ENCODE peak calls at places on chromosome 12, in six cellular contexts. E is CD4-positive, alpha-beta T cell; L is GM13976; T is HFFc6; B is GM12865; A is HL-60. F is an unnamed sample.

GRCh38 chr12:77054856-77055255 is 10.5 kb downstream of the E2F7 start:
- DNase-seq in E (no peak), L (no peak), T (no peak), B (no peak), A (peak), F (no peak)

GRCh38 chr12:5206401-5207175 is 162.9 kb downstream of the KCNA5 start:
- DNase-seq in E (no peak), L (no peak), T (no peak), B (no peak), A (no peak), F (no peak)

GRCh38 chr12:3315201-3315661 is 175.8 kb upstream of the PRMT8 start:
- DNase-seq in E (no peak), L (no peak), T (peak), B (no peak), A (no peak), F (no peak)

GRCh38 chr12:8658361-8658760 is 4.3 kb downstream of the MFAP5 start:
- DNase-seq in E (no peak), L (no peak), T (peak), B (no peak), A (no peak), F (no peak)

GRCh38 chr12:20096430-20096829 is 271.9 kb upstream of the PDE3A start:
- DNase-seq in E (no peak), L (no peak), T (no peak), B (no peak), A (no peak), F (no peak)

GRCh38 chr12:50314629-50315312 is 31.5 kb upstream of the LIMA1 start:
- DNase-seq in E (no peak), L (peak), T (peak), B (peak), A (no peak), F (no peak)

GRCh38 chr12:104426926-104427546 is 29.7 kb upstream of the CHST11 start:
- DNase-seq in E (no peak), L (no peak), T (peak), B (peak), A (no peak), F (no peak)

GRCh38 chr12:79927772-79928474 is 7.0 kb downstream of the PPP1R12A start:
- DNase-seq in E (peak), L (peak), T (no peak), B (peak), A (peak), F (no peak)

GRCh38 chr12:12811343-12811742 is 1.8 kb upstream of the DDX47 start:
- DNase-seq in E (no peak), L (no peak), T (no peak), B (no peak), A (no peak), F (no peak)

GRCh38 chr12:110782068-110782467 is 39.4 kb upstream of the PPP1CC start:
- DNase-seq in E (no peak), L (no peak), T (no peak), B (no peak), A (no peak), F (no peak)

GRCh38 chr12:75631809-75632208 is 120.4 kb upstream of the KRR1 start:
- DNase-seq in E (no peak), L (no peak), T (no peak), B (no peak), A (no peak), F (no peak)

GRCh38 chr12:95277139-95277538 is 59.5 kb downstream of the VEZT start:
- DNase-seq in E (no peak), L (no peak), T (peak), B (no peak), A (no peak), F (no peak)

GRCh38 chr12:26121841-26122680 is 2.8 kb downstream of the BHLHE41 start:
- DNase-seq in E (no peak), L (peak), T (no peak), B (peak), A (no peak), F (no peak)

GRCh38 chr12:39071611-39072010 is 166.2 kb upstream of the CPNE8 start:
- DNase-seq in E (no peak), L (no peak), T (no peak), B (no peak), A (no peak), F (no peak)

GRCh38 chr12:64229796-64230195 is 7.7 kb upstream of the KICS2 start:
- DNase-seq in E (no peak), L (no peak), T (no peak), B (no peak), A (no peak), F (no peak)

GRCh38 chr12:3242199-3242863 is 165.2 kb downstream of the TSPAN9 start:
- DNase-seq in E (no peak), L (no peak), T (no peak), B (no peak), A (no peak), F (no peak)

GRCh38 chr12:23906329-23906728 is 43.1 kb downstream of the SOX5 start:
- DNase-seq in E (no peak), L (no peak), T (no peak), B (no peak), A (no peak), F (peak)

GRCh38 chr12:8905546-8905945 is 8.8 kb upstream of the PHC1 start:
- DNase-seq in E (no peak), L (no peak), T (no peak), B (no peak), A (no peak), F (no peak)

GRCh38 chr12:64609543-64610091 is 678 bp upstream of the RASSF3 start:
- DNase-seq in E (no peak), L (no peak), T (no peak), B (no peak), A (no peak), F (no peak)

GRCh38 chr12:5318874-5319273 is 113.0 kb upstream of the NTF3 start:
- DNase-seq in E (no peak), L (no peak), T (peak), B (no peak), A (no peak), F (no peak)

GRCh38 chr12:25771062-25771461 is 187.4 kb upstream of the RASSF8 start:
- DNase-seq in E (no peak), L (no peak), T (peak), B (peak), A (no peak), F (no peak)

GRCh38 chr12:26678697-26679660 is 154.0 kb downstream of the ITPR2 start:
- DNase-seq in E (no peak), L (no peak), T (peak), B (no peak), A (no peak), F (no peak)

GRCh38 chr12:20800160-20800559 is 10.3 kb upstream of the SLCO1B3 start:
- DNase-seq in E (no peak), L (no peak), T (no peak), B (peak), A (no peak), F (no peak)

GRCh38 chr12:80622271-80622670 is 85.2 kb upstream of the MYF6 start:
- DNase-seq in E (no peak), L (no peak), T (peak), B (peak), A (no peak), F (no peak)

GRCh38 chr12:109111775-109112491 is 4.5 kb upstream of the ACACB start:
- DNase-seq in E (peak), L (peak), T (peak), B (peak), A (no peak), F (no peak)

GRCh38 chr12:94699796-94700195 is 49.4 kb upstream of the TMCC3 start:
- DNase-seq in E (no peak), L (no peak), T (no peak), B (no peak), A (no peak), F (no peak)

GRCh38 chr12:45732250-45732649 is 2.7 kb downstream of the ARID2 start:
- DNase-seq in E (no peak), L (no peak), T (no peak), B (peak), A (no peak), F (no peak)

GRCh38 chr12:25025951-25026490 is 77.1 kb upstream of the BCAT1 start:
- DNase-seq in E (no peak), L (no peak), T (no peak), B (no peak), A (no peak), F (no peak)

GRCh38 chr12:78929075-78929418 is 64.5 kb downstream of the SYT1 start:
- DNase-seq in E (no peak), L (no peak), T (no peak), B (no peak), A (no peak), F (no peak)

GRCh38 chr12:31517994-31518393 is 72.9 kb downstream of the DENND5B start:
- DNase-seq in E (no peak), L (no peak), T (no peak), B (no peak), A (no peak), F (no peak)

GRCh38 chr12:96150442-96150841 is 43.7 kb upstream of the ELK3 start:
- DNase-seq in E (no peak), L (no peak), T (no peak), B (no peak), A (no peak), F (no peak)

GRCh38 chr12:12480074-12480473 is 82.6 kb downstream of the DUSP16 start:
- DNase-seq in E (no peak), L (no peak), T (no peak), B (no peak), A (no peak), F (no peak)

GRCh38 chr12:83763425-83763824 is 1076.7 kb downstream of the TMTC2 start:
- DNase-seq in E (no peak), L (no peak), T (no peak), B (no peak), A (no peak), F (peak)

GRCh38 chr12:65742481-65742971 is 81.8 kb upstream of the HMGA2 start:
- DNase-seq in E (no peak), L (no peak), T (peak), B (no peak), A (no peak), F (no peak)

GRCh38 chr12:121581681-121582439 is 1.0 kb upstream of the KDM2B start:
- DNase-seq in E (no peak), L (no peak), T (peak), B (no peak), A (no peak), F (no peak)

GRCh38 chr12:51533799-51534198 is 57.2 kb upstream of the SCN8A start:
- DNase-seq in E (no peak), L (no peak), T (no peak), B (no peak), A (no peak), F (no peak)
- TF ChIP-seq CTCF in E (no peak), L (no peak), T (peak), B (no peak), A (no peak), F (peak)

GRCh38 chr12:52636592-52637258 is 15.3 kb downstream of the KRT2 start:
- DNase-seq in E (no peak), L (no peak), T (no peak), B (no peak), A (no peak), F (no peak)
- TF ChIP-seq CTCF in E (no peak), L (no peak), T (no peak), B (no peak), A (no peak), F (no peak)

GRCh38 chr12:6372403-6373003 is 2.9 kb downstream of the SCNN1A start:
- DNase-seq in E (no peak), L (no peak), T (peak), B (no peak), A (no peak), F (no peak)
- TF ChIP-seq CTCF in E (no peak), L (no peak), T (no peak), B (no peak), A (no peak), F (no peak)

DNA sequence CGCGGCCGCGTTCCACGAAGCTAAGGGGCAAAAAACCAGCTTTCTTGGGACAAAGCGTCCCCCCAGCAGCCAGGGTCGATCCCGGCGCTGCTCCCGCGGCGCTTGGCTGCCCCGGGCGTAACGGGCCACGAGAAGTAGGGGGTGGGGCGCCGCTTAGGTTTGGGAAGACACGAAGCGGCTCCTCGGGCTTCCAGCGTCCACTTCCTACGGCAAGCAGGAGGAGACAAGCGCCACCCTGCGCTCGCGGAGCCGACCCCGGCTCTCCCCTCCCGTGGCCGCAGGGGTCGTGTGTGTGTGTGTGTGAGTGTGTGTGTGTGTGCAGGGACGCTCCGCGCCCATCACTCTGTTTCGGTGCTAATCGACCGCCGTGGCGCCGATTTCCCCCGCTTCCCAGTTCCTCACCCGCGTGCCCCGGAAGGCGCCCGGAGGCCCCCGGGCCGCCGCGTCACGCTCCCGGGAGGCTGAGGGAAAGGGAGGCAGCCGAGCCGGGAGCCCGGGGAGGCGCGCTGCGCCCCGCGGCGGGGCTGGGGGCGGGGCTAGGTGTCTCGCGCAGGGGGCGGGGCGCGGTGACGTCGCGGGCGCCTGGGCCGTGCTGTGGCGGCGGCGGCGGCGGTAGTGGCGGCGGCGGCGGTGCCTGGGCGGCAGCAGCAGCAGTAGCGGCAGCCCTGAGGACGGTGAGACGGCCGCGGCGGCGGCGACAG is at the start of gene ERC1:
- DNase-seq in E (peak), L (peak), T (peak), B (peak), A (peak), F (peak)
- TF ChIP-seq CTCF in E (no peak), L (no peak), T (peak), B (no peak), A (no peak), F (no peak)

DNA sequence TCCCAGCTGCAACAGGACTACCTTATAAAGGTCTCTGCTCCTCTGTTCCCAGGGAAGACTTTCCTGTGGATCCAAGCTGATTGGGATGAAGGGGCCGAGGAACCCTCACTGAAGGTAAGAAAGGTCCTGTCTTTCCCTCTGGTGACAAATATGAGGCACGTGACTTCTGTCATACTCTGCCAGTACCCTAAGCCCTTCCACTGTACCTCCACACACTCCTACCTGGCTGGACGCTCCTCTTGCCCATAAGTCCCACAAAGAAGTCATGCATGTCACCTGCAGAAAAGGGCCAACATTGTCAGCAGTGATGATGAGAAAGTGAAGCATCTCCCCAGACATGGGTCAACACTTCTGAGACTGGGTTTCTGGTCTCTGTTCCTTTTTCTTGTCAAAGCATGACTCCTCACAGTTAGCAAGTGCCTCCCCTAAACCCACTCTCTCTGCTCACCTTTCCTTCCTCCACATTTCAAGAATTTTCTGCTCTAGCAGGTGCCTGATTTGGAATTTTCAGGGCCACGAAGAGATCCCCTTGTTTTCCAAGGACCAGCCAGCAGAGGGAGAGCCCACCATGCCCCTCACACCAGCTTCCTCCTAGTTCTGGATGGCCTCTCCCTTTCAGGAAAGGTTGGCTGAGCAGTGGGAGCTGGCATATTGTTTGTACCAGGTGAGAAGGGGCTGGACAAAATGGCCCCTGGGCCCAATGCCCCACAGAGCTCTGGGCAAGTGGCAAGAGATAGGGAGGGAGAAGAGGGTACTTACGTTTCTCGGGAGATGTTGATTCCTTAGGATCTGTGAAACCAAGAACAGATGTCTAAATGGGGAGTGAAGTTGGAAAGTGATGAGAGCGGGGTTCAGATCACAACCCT is 3.5 kb downstream of the TAC3 start:
- DNase-seq in E (no peak), L (peak), T (no peak), B (peak), A (no peak), F (no peak)
- TF ChIP-seq CTCF in E (no peak), L (no peak), T (peak), B (no peak), A (no peak), F (no peak)